ENCODE peak calls at places on chromosomes 2 and 18, in six cellular contexts. One of them, this sample, is unnamed.

GRCh38 chr2:195660265-195660890 is 3.4 kb downstream of the SLC39A10 start:
- DNase-seq in A549: peak; percentile 77
- DNase-seq in hepatocyte: peak; percentile 87
- DNase-seq in neuronal stem cell: peak; percentile 58
- DNase-seq in fibroblast of lung: peak; percentile 87
- DNase-seq in DND-41: peak; percentile 81
- DNase-seq in this sample: peak; percentile 88

GRCh38 chr2:101231937-101232336 is 20.7 kb upstream of the CNOT11 start:
- DNase-seq in A549: no peak
- DNase-seq in hepatocyte: no peak
- DNase-seq in neuronal stem cell: no peak
- DNase-seq in fibroblast of lung: no peak
- DNase-seq in DND-41: no peak
- DNase-seq in this sample: no peak

GRCh38 chr18:46283268-46283667 is 179.1 kb downstream of the HAUS1 start:
- DNase-seq in A549: no peak
- DNase-seq in hepatocyte: no peak
- DNase-seq in neuronal stem cell: no peak
- DNase-seq in fibroblast of lung: no peak
- DNase-seq in DND-41: no peak
- DNase-seq in this sample: no peak

GRCh38 chr18:36309436-36310391 is 12.2 kb downstream of the FHOD3 start:
- DNase-seq in A549: peak; percentile 64
- DNase-seq in hepatocyte: peak; percentile 58
- DNase-seq in neuronal stem cell: no peak
- DNase-seq in fibroblast of lung: peak; percentile 89
- DNase-seq in DND-41: no peak
- DNase-seq in this sample: peak; percentile 94

GRCh38 chr18:12593861-12594260 is 64.0 kb downstream of the SPIRE1 start:
- DNase-seq in A549: no peak
- DNase-seq in hepatocyte: no peak
- DNase-seq in neuronal stem cell: no peak
- DNase-seq in fibroblast of lung: peak; percentile 47
- DNase-seq in DND-41: no peak
- DNase-seq in this sample: no peak

GRCh38 chr18:57771183-57771582 is 31.9 kb downstream of the ATP8B1 start:
- DNase-seq in A549: peak; percentile 68
- DNase-seq in hepatocyte: peak; percentile 32
- DNase-seq in neuronal stem cell: no peak
- DNase-seq in fibroblast of lung: no peak
- DNase-seq in DND-41: no peak
- DNase-seq in this sample: no peak

GRCh38 chr2:43518718-43519117 is 77.1 kb downstream of the THADA start:
- DNase-seq in A549: no peak
- DNase-seq in hepatocyte: no peak
- DNase-seq in neuronal stem cell: no peak
- DNase-seq in fibroblast of lung: no peak
- DNase-seq in DND-41: no peak
- DNase-seq in this sample: no peak

GRCh38 chr2:171923206-171923605 is 945 bp downstream of the HAT1 start:
- DNase-seq in A549: peak; percentile 44
- DNase-seq in hepatocyte: peak; percentile 19
- DNase-seq in neuronal stem cell: no peak
- DNase-seq in fibroblast of lung: peak; percentile 58
- DNase-seq in DND-41: peak; percentile 36
- DNase-seq in this sample: no peak

GRCh38 chr18:50013363-50014138 is 181.4 kb downstream of the MYO5B start:
- DNase-seq in A549: no peak
- DNase-seq in hepatocyte: no peak
- DNase-seq in neuronal stem cell: no peak
- DNase-seq in fibroblast of lung: no peak
- DNase-seq in DND-41: no peak
- DNase-seq in this sample: no peak

GRCh38 chr2:149661844-149662243 is 74.3 kb upstream of the MMADHC start:
- DNase-seq in A549: peak; percentile 37
- DNase-seq in hepatocyte: peak; percentile 32
- DNase-seq in neuronal stem cell: no peak
- DNase-seq in fibroblast of lung: peak; percentile 41
- DNase-seq in DND-41: no peak
- DNase-seq in this sample: peak; percentile 37

GRCh38 chr18:12608292-12608691 is 49.6 kb downstream of the SPIRE1 start:
- DNase-seq in A549: no peak
- DNase-seq in hepatocyte: no peak
- DNase-seq in neuronal stem cell: no peak
- DNase-seq in fibroblast of lung: peak; percentile 76
- DNase-seq in DND-41: no peak
- DNase-seq in this sample: no peak

GRCh38 chr2:239471011-239471792 is 70.4 kb upstream of the HDAC4 start:
- DNase-seq in A549: no peak
- DNase-seq in hepatocyte: no peak
- DNase-seq in neuronal stem cell: no peak
- DNase-seq in fibroblast of lung: no peak
- DNase-seq in DND-41: no peak
- DNase-seq in this sample: no peak

GRCh38 chr2:121248766-121249343 is 36.1 kb downstream of the TFCP2L1 start:
- DNase-seq in A549: no peak
- DNase-seq in hepatocyte: no peak
- DNase-seq in neuronal stem cell: no peak
- DNase-seq in fibroblast of lung: no peak
- DNase-seq in DND-41: no peak
- DNase-seq in this sample: no peak

GRCh38 chr2:191539068-191539467 is 138.9 kb upstream of the NABP1 start:
- DNase-seq in A549: peak; percentile 23
- DNase-seq in hepatocyte: peak; percentile 54
- DNase-seq in neuronal stem cell: peak; percentile 21
- DNase-seq in fibroblast of lung: peak; percentile 44
- DNase-seq in DND-41: peak; percentile 59
- DNase-seq in this sample: no peak

GRCh38 chr2:67895171-67895941 is 167.4 kb downstream of the C1D start:
- DNase-seq in A549: no peak
- DNase-seq in hepatocyte: peak; percentile 18
- DNase-seq in neuronal stem cell: no peak
- DNase-seq in fibroblast of lung: no peak
- DNase-seq in DND-41: no peak
- DNase-seq in this sample: no peak

DNA sequence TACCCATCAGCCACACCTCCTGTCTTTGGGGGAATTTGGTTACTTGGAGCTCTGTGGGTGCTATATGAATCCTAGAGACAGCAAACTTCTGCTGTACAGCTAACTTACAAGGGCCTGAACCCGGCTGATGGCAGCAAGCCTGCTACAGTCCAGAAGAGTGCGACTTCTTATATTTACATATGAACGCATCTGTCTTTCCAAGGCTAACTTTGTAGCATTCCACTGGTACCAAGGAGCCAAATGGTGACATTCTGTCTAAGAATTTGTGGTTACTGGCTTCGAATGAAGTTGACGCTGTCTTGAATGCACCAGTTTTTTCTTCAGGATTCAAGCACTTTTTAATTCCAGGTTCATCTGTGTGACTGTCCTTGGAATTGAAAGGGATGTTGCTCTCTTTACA is 42.5 kb downstream of the THUMPD2 start:
- DNase-seq in A549: no peak
- DNase-seq in hepatocyte: no peak
- DNase-seq in neuronal stem cell: no peak
- DNase-seq in fibroblast of lung: peak; percentile 92
- DNase-seq in DND-41: no peak
- DNase-seq in this sample: no peak
- H3K27ac ChIP-seq in A549: no peak overlapping the region
- H3K27ac ChIP-seq in hepatocyte: no peak overlapping the region
- H3K27ac ChIP-seq in neuronal stem cell: no peak overlapping the region
- H3K27ac ChIP-seq in fibroblast of lung: peak overlapping the region; percentile 53
- H3K27ac ChIP-seq in DND-41: no peak overlapping the region
- H3K27ac ChIP-seq in this sample: peak overlapping the region; percentile 96

DNA sequence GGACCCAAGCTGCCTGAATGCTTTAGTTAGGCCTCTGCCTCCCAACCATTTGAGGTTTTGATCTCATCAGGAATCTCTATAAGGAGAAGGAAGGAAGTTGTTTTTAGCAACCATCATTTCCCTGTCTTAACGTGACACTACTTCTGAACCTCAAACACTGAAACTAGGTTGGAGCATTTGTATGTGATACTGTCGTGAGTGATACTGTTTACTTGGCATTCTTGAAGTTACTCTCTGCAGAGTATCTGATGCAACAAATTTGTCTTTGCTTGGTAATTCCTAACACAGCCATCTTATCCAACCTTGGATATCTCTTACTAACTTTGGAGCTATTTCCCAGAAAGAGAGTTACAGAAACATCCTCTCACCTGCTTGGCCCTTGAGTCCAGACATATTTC is 22.1 kb downstream of the TTLL4 start:
- DNase-seq in A549: no peak
- DNase-seq in hepatocyte: no peak
- DNase-seq in neuronal stem cell: no peak
- DNase-seq in fibroblast of lung: no peak
- DNase-seq in DND-41: no peak
- DNase-seq in this sample: peak; percentile 30
- H3K27ac ChIP-seq in A549: no peak overlapping the region
- H3K27ac ChIP-seq in hepatocyte: peak overlapping the region; percentile 86
- H3K27ac ChIP-seq in neuronal stem cell: no peak overlapping the region
- H3K27ac ChIP-seq in fibroblast of lung: peak overlapping the region; percentile 64
- H3K27ac ChIP-seq in DND-41: no peak overlapping the region
- H3K27ac ChIP-seq in this sample: peak overlapping the region; percentile 89

DNA sequence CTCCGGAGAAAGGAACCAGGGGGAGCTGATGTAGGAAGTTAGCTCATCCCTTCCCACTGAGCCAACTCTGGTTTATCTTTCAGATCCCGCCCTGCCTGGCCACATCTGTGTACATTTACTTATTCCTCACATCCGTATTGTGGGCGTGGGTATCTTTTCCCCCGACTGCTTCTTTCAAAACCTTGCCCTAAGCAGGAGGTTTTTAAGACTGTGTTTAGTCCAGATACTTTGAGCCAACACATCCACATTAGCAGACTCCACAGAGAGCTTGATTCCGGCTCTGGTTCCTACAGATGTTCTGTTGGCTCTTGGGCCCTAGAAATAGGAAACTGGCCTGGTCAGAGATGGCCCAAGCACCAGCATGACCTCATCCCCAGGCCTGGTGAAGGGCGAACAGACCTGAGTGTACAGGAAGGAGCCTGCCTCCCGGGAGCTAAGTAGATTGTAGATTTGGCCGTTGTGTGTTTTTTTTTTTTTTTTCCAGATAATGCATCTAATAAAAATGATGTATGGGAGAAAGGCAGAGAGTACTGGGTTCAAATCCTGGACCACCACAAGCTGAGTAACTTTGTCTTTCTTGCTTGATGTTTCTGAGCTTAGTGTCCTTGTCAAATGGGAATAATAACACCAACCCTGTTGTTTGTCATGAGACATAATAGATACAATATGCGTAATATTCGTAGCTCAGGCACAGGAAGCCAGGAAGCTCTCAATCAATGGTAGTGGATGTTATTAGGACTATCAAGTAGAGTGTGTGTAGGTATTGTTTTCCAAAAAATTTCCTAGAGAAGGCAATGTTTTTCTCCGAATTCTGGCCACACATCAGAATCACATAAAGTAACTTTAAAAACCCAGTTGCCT is 92.3 kb downstream of the PRKCE start:
- DNase-seq in A549: no peak
- DNase-seq in hepatocyte: peak; percentile 58
- DNase-seq in neuronal stem cell: no peak
- DNase-seq in fibroblast of lung: peak; percentile 70
- DNase-seq in DND-41: no peak
- DNase-seq in this sample: peak; percentile 83
- H3K27ac ChIP-seq in A549: no peak overlapping the region
- H3K27ac ChIP-seq in hepatocyte: peak overlapping the region; percentile 81
- H3K27ac ChIP-seq in neuronal stem cell: no peak overlapping the region
- H3K27ac ChIP-seq in fibroblast of lung: peak overlapping the region; percentile 72
- H3K27ac ChIP-seq in DND-41: no peak overlapping the region
- H3K27ac ChIP-seq in this sample: peak overlapping the region; percentile 17

DNA sequence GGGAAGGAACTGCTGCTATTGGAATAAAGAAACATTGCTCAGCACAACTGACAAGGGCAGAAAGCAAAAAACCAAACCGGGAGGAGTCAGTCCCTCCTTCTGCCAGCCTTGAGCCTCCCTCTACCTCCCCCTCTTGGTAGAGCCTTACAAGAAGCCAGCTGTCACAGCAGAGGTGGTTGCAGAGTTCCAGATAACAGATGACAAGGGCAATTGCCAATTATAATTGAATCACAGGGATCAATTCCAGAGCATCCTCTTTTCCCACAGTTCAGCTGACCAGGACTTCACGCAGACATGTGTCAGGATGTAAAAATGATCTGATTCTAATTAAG is 548.2 kb upstream of the LRRTM1 start:
- DNase-seq in A549: no peak
- DNase-seq in hepatocyte: no peak
- DNase-seq in neuronal stem cell: peak; percentile 11
- DNase-seq in fibroblast of lung: no peak
- DNase-seq in DND-41: peak; percentile 5
- DNase-seq in this sample: no peak
- H3K27ac ChIP-seq in A549: no peak overlapping the region
- H3K27ac ChIP-seq in hepatocyte: no peak overlapping the region
- H3K27ac ChIP-seq in neuronal stem cell: no peak overlapping the region
- H3K27ac ChIP-seq in fibroblast of lung: no peak overlapping the region
- H3K27ac ChIP-seq in DND-41: no peak overlapping the region
- H3K27ac ChIP-seq in this sample: no peak overlapping the region

DNA sequence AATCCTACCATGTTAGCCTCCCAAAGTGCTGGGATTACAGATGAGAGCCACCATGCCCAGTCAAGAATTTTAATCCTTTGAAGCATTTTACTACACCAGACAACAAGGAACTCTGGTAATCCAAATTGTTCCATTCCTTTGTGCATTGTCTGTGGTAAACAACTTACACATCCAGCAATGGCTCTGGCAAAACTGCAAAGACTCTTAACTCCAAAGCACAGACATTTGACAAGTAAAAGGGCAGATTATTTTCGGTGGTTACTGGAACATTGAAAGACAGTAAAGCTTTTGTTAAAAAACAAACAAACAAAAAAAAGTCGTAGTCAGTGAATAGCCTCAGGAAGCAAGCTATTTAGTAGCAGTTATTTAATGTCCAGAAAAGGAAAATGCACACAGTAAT is 33.2 kb upstream of the RMND5A start:
- DNase-seq in A549: no peak
- DNase-seq in hepatocyte: no peak
- DNase-seq in neuronal stem cell: no peak
- DNase-seq in fibroblast of lung: no peak
- DNase-seq in DND-41: no peak
- DNase-seq in this sample: no peak
- H3K27ac ChIP-seq in A549: no peak overlapping the region
- H3K27ac ChIP-seq in hepatocyte: no peak overlapping the region
- H3K27ac ChIP-seq in neuronal stem cell: no peak overlapping the region
- H3K27ac ChIP-seq in fibroblast of lung: no peak overlapping the region
- H3K27ac ChIP-seq in DND-41: no peak overlapping the region
- H3K27ac ChIP-seq in this sample: no peak overlapping the region

GRCh38 chr2:58240595-58240937 is 559 bp downstream of the FANCL start:
- DNase-seq in A549: no peak
- DNase-seq in hepatocyte: peak; percentile 51
- DNase-seq in neuronal stem cell: no peak
- DNase-seq in fibroblast of lung: no peak
- DNase-seq in DND-41: no peak
- DNase-seq in this sample: no peak
- H3K27ac ChIP-seq in A549: peak overlapping the region; percentile 97
- H3K27ac ChIP-seq in hepatocyte: peak overlapping the region; percentile 95
- H3K27ac ChIP-seq in neuronal stem cell: peak overlapping the region; percentile 99
- H3K27ac ChIP-seq in fibroblast of lung: peak overlapping the region; percentile 77
- H3K27ac ChIP-seq in DND-41: peak overlapping the region; percentile 98
- H3K27ac ChIP-seq in this sample: peak overlapping the region; percentile 61

GRCh38 chr18:59021500-59021899 is 118.2 kb upstream of the SEC11C start:
- DNase-seq in A549: no peak
- DNase-seq in hepatocyte: no peak
- DNase-seq in neuronal stem cell: no peak
- DNase-seq in fibroblast of lung: no peak
- DNase-seq in DND-41: no peak
- DNase-seq in this sample: no peak
- H3K27ac ChIP-seq in A549: no peak overlapping the region
- H3K27ac ChIP-seq in hepatocyte: no peak overlapping the region
- H3K27ac ChIP-seq in neuronal stem cell: no peak overlapping the region
- H3K27ac ChIP-seq in fibroblast of lung: no peak overlapping the region
- H3K27ac ChIP-seq in DND-41: no peak overlapping the region
- H3K27ac ChIP-seq in this sample: no peak overlapping the region

This sample was measured in osteoblast.